ENCODE peak calls at places on chromosome 22, in four cellular contexts. V is A673, W is pancreas, N is K562. D is an unnamed sample.

GRCh38 chr22:25388415-25388814 is 169.0 kb downstream of the CRYBB2 start:
- DNase-seq in V (no peak), W (no peak), N (no peak), D (no peak)

GRCh38 chr22:39661842-39662676 is 91.5 kb downstream of the CACNA1I start:
- DNase-seq in V (peak; percentile 17), W (peak; percentile 15), N (peak; percentile 89), D (peak; percentile 48)

GRCh38 chr22:24432059-24432853 is 4.9 kb downstream of the ADORA2A start:
- DNase-seq in V (peak; percentile 32), W (no peak), N (peak; percentile 43), D (peak; percentile 29)

GRCh38 chr22:44351685-44352377 is 39.1 kb upstream of the SHISAL1 start:
- DNase-seq in V (peak; percentile 69), W (no peak), N (no peak), D (peak; percentile 91)

GRCh38 chr22:39299829-39300178 is 19.6 kb downstream of the RPL3 start:
- DNase-seq in V (no peak), W (no peak), N (no peak), D (no peak)

GRCh38 chr22:20550851-20551744 is 43.7 kb downstream of the MED15 start:
- DNase-seq in V (peak; percentile 33), W (no peak), N (no peak), D (peak; percentile 74)

GRCh38 chr22:45072322-45072903 is 62.6 kb upstream of the PHF21B start:
- DNase-seq in V (no peak), W (no peak), N (peak; percentile 41), D (no peak)

GRCh38 chr22:19291218-19291579 is 320 bp downstream of the CLTCL1 start:
- DNase-seq in V (peak; percentile 47), W (peak; percentile 28), N (peak; percentile 89), D (peak; percentile 64)

GRCh38 chr22:36454916-36455570 is 26.4 kb downstream of the TXN2 start:
- DNase-seq in V (peak; percentile 88), W (peak; percentile 93), N (peak; percentile 93), D (peak; percentile 99)

GRCh38 chr22:44586337-44586990 is 88.4 kb upstream of the RTL6 start:
- DNase-seq in V (no peak), W (no peak), N (no peak), D (no peak)

GRCh38 chr22:17201285-17201945 is 17.8 kb downstream of the ADA2 start:
- DNase-seq in V (peak; percentile 54), W (no peak), N (peak; percentile 43), D (peak; percentile 25)

GRCh38 chr22:28137036-28137435 is 218.0 kb upstream of the PITPNB start:
- DNase-seq in V (no peak), W (no peak), N (no peak), D (no peak)

GRCh38 chr22:49018601-49019000 is 809.1 kb downstream of the BRD1 start:
- DNase-seq in V (no peak), W (no peak), N (no peak), D (no peak)

GRCh38 chr22:45009881-45010531 is at the start of gene PHF21B:
- DNase-seq in V (peak; percentile 91), W (peak; percentile 25), N (peak; percentile 75), D (peak; percentile 94)

GRCh38 chr22:24703101-24703500 is 71.4 kb downstream of the PIWIL3 start:
- DNase-seq in V (no peak), W (no peak), N (peak; percentile 27), D (peak; percentile 67)

DNA sequence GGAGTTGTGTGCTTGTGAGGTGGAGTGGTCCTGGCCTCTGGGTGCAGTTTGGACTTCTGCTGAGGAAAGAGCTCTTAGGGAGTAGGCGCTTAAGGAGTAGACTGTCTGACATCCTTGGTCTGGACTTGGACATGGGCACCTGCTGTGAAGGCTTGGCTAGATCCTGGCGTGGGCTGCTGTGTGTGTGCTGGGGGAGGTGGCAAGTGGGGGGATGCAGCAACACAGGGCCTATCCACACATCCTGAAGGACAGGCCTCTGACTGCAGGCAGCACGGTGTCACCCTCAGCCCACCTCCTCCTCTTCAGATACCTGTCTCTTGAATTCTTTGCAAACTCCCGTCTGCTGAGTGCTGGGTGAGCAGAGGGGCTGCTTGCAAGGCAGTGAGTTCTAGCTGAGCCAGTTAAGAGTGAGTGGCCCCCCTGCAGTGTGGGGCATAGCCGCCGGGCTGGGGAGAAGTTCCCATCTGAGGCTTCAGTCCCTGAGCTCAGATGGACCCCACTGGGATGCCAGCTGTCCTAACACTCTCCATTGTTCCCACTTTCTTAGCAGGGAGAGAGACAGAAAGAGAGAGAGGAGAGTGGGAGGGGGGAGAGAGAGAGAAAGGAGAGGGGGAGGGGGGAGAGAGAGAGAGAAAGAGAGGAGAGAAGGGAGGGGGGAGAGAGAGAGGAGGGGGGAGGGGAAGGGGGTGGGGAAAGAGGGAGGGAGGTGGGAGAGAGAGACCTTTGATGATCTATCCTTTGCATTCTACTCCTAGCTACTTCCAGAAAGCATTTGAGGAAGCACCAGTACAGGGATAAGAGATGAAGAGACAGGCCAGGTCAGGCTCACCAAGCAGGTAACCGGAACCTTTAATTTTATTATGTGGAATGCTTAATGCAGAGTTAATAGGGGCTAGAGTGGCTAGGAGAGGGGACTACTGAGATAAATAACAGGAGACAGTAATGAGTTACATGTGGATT is 12.6 kb downstream of the SOX10 start:
- DNase-seq in V (peak; percentile 23), W (no peak), N (no peak), D (no peak)
- TF ChIP-seq CTCF in V (no peak), W (no peak), N (no peak), D (no peak)

GRCh38 chr22:31490496-31490925 is 869 bp upstream of the EIF4ENIF1 start:
- DNase-seq in V (peak; percentile 66), W (peak; percentile 37), N (peak; percentile 15), D (peak; percentile 57)
- H3K27ac ChIP-seq in V (peak overlapping the region; percentile 98), W (peak overlapping the region; percentile 97), N (peak overlapping the region; percentile 95), D (peak overlapping the region; percentile 95)

DNA sequence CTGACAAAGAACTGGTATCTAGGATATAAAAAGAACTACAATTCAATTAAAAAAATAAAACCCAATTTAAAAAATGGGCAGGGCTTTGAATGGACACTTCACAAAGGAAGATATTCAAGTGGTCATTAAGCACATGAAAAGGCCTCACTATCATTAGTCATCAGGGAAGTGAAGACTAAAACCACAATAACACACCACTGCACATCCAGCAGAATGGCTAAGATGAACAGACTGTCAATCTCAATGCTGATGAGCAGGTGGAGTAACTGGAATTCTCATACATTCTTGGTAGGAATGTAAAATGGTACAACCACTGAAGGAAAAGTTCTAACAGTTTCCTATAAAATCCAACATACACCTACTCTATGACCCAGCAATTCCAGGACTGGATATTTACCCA is 8.9 kb downstream of the HPS4 start:
- DNase-seq in V (no peak), W (no peak), N (no peak), D (no peak)
- H3K36me3 ChIP-seq in V (peaks cover 74% of the 10 kb centered on the region), W (peaks cover 28% of the 10 kb centered on the region), N (peaks cover 78% of the 10 kb centered on the region), D (peaks cover 46% of the 10 kb centered on the region)

DNA sequence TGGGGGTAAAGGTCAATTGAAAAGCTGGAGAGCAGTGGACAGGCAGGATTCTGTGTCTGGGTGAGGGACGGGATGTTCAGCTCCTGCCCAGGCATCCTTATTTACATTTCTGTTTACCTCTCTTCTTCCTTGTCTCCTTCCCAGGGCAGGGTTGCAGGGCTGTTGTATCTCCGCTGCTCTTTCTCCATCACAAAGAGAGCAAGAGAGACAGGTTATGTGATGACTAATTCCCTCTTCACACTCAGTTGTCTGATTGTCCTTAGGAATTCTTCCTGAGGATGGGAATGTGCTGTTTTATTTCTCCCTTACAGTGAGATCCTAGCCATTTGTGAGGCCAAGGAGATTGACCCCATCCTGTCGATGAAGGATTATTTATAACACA is 104.9 kb downstream of the VPREB1 start:
- DNase-seq in V (no peak), W (no peak), N (no peak), D (no peak)
- TF ChIP-seq CTCF in V (no peak), W (no peak), N (no peak), D (no peak)

GRCh38 chr22:33707581-33707980 is 212.7 kb downstream of the LARGE1 start:
- DNase-seq in V (no peak), W (no peak), N (no peak), D (no peak)

GRCh38 chr22:33710326-33710725 is 209.9 kb downstream of the LARGE1 start:
- DNase-seq in V (no peak), W (no peak), N (no peak), D (no peak)

DNA sequence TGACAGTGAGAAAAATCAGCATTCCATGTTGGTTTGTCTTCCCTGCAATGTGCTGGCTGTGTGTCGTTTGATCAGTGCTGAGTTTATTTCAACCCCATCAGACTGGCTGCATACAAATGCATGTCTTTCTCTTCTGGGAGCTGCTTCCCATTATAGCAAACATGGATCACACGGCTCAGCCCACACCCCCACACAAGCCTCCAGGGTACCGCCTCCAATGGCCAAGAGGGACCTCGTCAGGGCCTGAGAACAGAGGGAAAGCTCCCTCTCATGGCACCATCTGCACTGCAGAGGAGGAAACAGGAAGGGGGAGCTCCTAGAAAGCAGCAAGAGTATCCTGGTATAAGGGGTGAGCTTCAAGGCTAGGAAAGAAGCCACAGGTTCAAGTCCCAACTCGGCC is 214.2 kb downstream of the LARGE1 start:
- DNase-seq in V (no peak), W (no peak), N (no peak), D (no peak)
- H3K27ac ChIP-seq in V (no peak overlapping the region), W (no peak overlapping the region), N (no peak overlapping the region), D (no peak overlapping the region)

D was measured in cardiac muscle cell.